ENCODE peak calls at places on chromosomes 3 and 15, in four cellular contexts. One of them, this sample, is unnamed.

GRCh38 chr3:175274056-175274455 is 414.9 kb downstream of the NAALADL2 start:
- DNase-seq in heart left ventricle: no peak
- DNase-seq in esophagus squamous epithelium: no peak
- DNase-seq in ovary: no peak
- DNase-seq in this sample: no peak

GRCh38 chr3:27228805-27229204 is 140.4 kb downstream of the NEK10 start:
- DNase-seq in heart left ventricle: no peak
- DNase-seq in esophagus squamous epithelium: no peak
- DNase-seq in ovary: no peak
- DNase-seq in this sample: no peak

GRCh38 chr3:170357920-170358854 is 672 bp downstream of the SKIL start:
- DNase-seq in heart left ventricle: peak
- DNase-seq in esophagus squamous epithelium: peak
- DNase-seq in ovary: peak
- DNase-seq in this sample: peak

GRCh38 chr3:184005981-184006507 is 11.6 kb downstream of the ABCC5 start:
- DNase-seq in heart left ventricle: peak
- DNase-seq in esophagus squamous epithelium: no peak
- DNase-seq in ovary: peak
- DNase-seq in this sample: peak

GRCh38 chr3:21509706-21510105 is 241.3 kb downstream of the ZNF385D start:
- DNase-seq in heart left ventricle: no peak
- DNase-seq in esophagus squamous epithelium: no peak
- DNase-seq in ovary: no peak
- DNase-seq in this sample: no peak

GRCh38 chr3:61068084-61068483 is 183.2 kb downstream of the FHIT start:
- DNase-seq in heart left ventricle: no peak
- DNase-seq in esophagus squamous epithelium: no peak
- DNase-seq in ovary: no peak
- DNase-seq in this sample: no peak

GRCh38 chr3:18556503-18556902 is 131.4 kb upstream of the SATB1 start:
- DNase-seq in heart left ventricle: no peak
- DNase-seq in esophagus squamous epithelium: no peak
- DNase-seq in ovary: no peak
- DNase-seq in this sample: no peak

GRCh38 chr15:80423215-80423614 is 19.0 kb downstream of the ARNT2 start:
- DNase-seq in heart left ventricle: no peak
- DNase-seq in esophagus squamous epithelium: no peak
- DNase-seq in ovary: no peak
- DNase-seq in this sample: no peak

GRCh38 chr3:129644836-129645235 is 38.4 kb upstream of the PLXND1 start:
- DNase-seq in heart left ventricle: no peak
- DNase-seq in esophagus squamous epithelium: no peak
- DNase-seq in ovary: no peak
- DNase-seq in this sample: no peak

GRCh38 chr15:70604671-70605070 is 158.7 kb downstream of the UACA start:
- DNase-seq in heart left ventricle: no peak
- DNase-seq in esophagus squamous epithelium: no peak
- DNase-seq in ovary: peak
- DNase-seq in this sample: no peak
- TF ChIP-seq CTCF in heart left ventricle: no peak
- TF ChIP-seq CTCF in esophagus squamous epithelium: no peak
- TF ChIP-seq CTCF in ovary: no peak
- TF ChIP-seq CTCF in this sample: no peak

DNA sequence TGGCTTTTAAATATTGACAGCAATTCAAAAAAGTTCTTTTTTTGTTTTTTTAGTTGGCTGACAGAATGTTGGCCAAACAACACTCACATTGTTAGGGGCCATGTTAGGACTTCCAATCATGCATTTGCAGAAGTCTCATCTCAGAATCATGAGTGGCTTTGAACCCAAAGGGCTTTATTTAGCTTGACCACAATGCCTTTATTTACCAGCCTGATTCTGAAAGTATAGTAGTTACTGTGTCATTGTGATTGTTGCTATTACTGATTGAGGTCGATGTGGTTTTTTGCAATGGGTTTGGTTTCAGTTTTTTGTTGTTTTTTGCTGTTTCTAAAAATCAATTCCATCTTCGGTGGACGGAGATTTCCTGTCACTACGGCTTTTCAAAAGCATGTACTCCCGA is 7.2 kb downstream of the GLDN start:
- DNase-seq in heart left ventricle: no peak
- DNase-seq in esophagus squamous epithelium: no peak
- DNase-seq in ovary: no peak
- DNase-seq in this sample: no peak
- H3K27ac ChIP-seq in heart left ventricle: no peak
- H3K27ac ChIP-seq in esophagus squamous epithelium: no peak
- H3K27ac ChIP-seq in ovary: no peak
- H3K27ac ChIP-seq in this sample: peak

DNA sequence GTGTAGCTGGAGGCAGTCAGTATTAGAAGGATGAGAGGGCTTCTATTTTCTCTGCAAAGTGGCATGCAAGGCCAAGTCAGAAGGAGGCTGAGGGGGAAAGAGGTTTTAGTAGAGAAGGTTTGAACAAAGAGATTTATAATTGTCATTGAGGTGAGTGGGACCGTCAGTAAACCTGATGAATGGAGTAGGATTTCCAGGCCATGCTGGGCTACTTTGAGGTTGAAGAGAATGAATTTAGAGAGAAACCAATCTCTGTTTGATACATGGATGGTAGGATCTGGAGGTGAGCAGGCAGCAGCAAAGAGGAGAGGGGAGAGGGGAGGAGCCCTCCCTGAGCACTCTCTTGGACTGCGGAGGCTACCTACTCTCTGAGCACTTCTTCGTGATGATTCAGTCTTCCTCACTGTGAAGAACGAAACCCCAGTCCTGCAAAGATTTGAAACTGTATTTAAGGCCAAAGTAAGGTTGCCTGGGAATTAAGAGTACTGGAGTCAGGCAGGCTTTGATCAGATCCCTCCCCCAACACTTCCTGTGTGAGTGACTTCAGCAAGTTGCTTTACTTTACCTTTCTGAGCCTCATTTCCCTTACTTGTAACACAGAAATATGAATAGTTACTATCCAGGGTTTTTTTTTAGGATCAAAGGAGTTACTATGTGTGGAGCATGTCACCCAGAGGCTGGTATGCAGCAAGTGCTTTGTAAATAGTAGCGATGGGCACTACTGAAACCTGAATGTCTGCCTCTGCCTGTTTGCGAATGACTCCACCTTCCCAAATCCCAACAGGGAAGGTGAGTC is 75.8 kb downstream of the RPL39L start:
- DNase-seq in heart left ventricle: no peak
- DNase-seq in esophagus squamous epithelium: no peak
- DNase-seq in ovary: no peak
- DNase-seq in this sample: no peak
- TF ChIP-seq POLR2A in heart left ventricle: no peak
- TF ChIP-seq POLR2A in esophagus squamous epithelium: no peak
- TF ChIP-seq POLR2A in ovary: no peak
- TF ChIP-seq POLR2A in this sample: no peak

GRCh38 chr3:63872135-63872924 is 8.7 kb downstream of the ATXN7 start:
- DNase-seq in heart left ventricle: no peak
- DNase-seq in esophagus squamous epithelium: no peak
- DNase-seq in ovary: no peak
- DNase-seq in this sample: no peak
- TF ChIP-seq CTCF in heart left ventricle: no peak
- TF ChIP-seq CTCF in esophagus squamous epithelium: no peak
- TF ChIP-seq CTCF in ovary: no peak
- TF ChIP-seq CTCF in this sample: no peak

GRCh38 chr15:58201536-58201935 is 63.4 kb downstream of the AQP9 start:
- DNase-seq in heart left ventricle: no peak
- DNase-seq in esophagus squamous epithelium: no peak
- DNase-seq in ovary: no peak
- DNase-seq in this sample: no peak

GRCh38 chr15:58200739-58201138 is 62.6 kb downstream of the AQP9 start:
- DNase-seq in heart left ventricle: no peak
- DNase-seq in esophagus squamous epithelium: no peak
- DNase-seq in ovary: no peak
- DNase-seq in this sample: no peak

GRCh38 chr15:58203537-58203936 is 65.4 kb downstream of the AQP9 start:
- DNase-seq in heart left ventricle: no peak
- DNase-seq in esophagus squamous epithelium: no peak
- DNase-seq in ovary: no peak
- DNase-seq in this sample: no peak
- H3K27ac ChIP-seq in heart left ventricle: no peak
- H3K27ac ChIP-seq in esophagus squamous epithelium: no peak
- H3K27ac ChIP-seq in ovary: no peak
- H3K27ac ChIP-seq in this sample: no peak

GRCh38 chr3:188152660-188153497 is 1.1 kb upstream of the LPP start:
- DNase-seq in heart left ventricle: no peak
- DNase-seq in esophagus squamous epithelium: no peak
- DNase-seq in ovary: peak
- DNase-seq in this sample: peak

GRCh38 chr3:188151438-188151837 is 2.5 kb upstream of the LPP start:
- DNase-seq in heart left ventricle: no peak
- DNase-seq in esophagus squamous epithelium: no peak
- DNase-seq in ovary: no peak
- DNase-seq in this sample: no peak

GRCh38 chr3:188153949-188154757 is at the start of gene LPP:
- DNase-seq in heart left ventricle: peak
- DNase-seq in esophagus squamous epithelium: peak
- DNase-seq in ovary: peak
- DNase-seq in this sample: peak

GRCh38 chr3:188154758-188155574 is 1.0 kb downstream of the LPP start:
- DNase-seq in heart left ventricle: no peak
- DNase-seq in esophagus squamous epithelium: no peak
- DNase-seq in ovary: no peak
- DNase-seq in this sample: no peak

DNA sequence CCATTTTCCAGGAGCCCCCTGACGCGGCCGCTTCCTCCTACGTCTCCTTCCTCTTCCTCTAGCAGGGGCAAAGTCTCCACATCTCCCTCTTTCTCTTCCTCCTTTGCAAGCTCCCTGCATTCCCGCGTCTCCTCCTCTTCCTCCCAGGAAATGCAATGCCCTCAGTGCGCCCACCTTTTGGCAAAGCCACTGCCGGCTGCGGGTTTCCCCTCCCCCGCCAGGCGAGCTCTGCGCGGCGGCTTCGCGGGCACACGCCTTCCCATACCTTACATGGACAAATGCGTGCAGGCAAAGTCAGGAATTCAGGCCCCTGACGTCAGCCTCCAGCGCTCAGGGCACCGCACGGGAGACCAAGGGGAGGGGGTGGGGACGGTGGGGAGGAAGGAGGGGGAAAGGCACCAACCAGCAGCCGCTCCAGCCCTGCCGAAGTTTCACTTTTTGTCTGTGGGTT is 434 bp upstream of the LPP start:
- DNase-seq in heart left ventricle: peak
- DNase-seq in esophagus squamous epithelium: peak
- DNase-seq in ovary: peak
- DNase-seq in this sample: peak
- TF ChIP-seq POLR2A in heart left ventricle: no peak
- TF ChIP-seq POLR2A in esophagus squamous epithelium: no peak
- TF ChIP-seq POLR2A in ovary: no peak
- TF ChIP-seq POLR2A in this sample: peak